ENCODE peak calls at places on chromosomes 16 and 17, in four cellular contexts. One of them, this sample, is unnamed.

GRCh38 chr17:69511244-69511643 is 96.7 kb downstream of the MAP2K6 start:
- DNase-seq in GM12878: no peak
- DNase-seq in SK-N-SH: no peak
- DNase-seq in H1: no peak
- DNase-seq in this sample: no peak

GRCh38 chr17:37661372-37662014 is 18.2 kb upstream of the DDX52 start:
- DNase-seq in GM12878: no peak
- DNase-seq in SK-N-SH: no peak
- DNase-seq in H1: no peak
- DNase-seq in this sample: no peak

GRCh38 chr16:55756963-55757362 is 75.9 kb downstream of the CES1 start:
- DNase-seq in GM12878: no peak
- DNase-seq in SK-N-SH: no peak
- DNase-seq in H1: no peak
- DNase-seq in this sample: no peak

GRCh38 chr16:71474864-71475263 is 12.8 kb upstream of the ZNF23 start:
- DNase-seq in GM12878: no peak
- DNase-seq in SK-N-SH: no peak
- DNase-seq in H1: no peak
- DNase-seq in this sample: no peak

GRCh38 chr17:56638536-56639177 is 45.2 kb downstream of the NOG start:
- DNase-seq in GM12878: no peak
- DNase-seq in SK-N-SH: no peak
- DNase-seq in H1: no peak
- DNase-seq in this sample: no peak

GRCh38 chr16:48501516-48502377 is 108.2 kb downstream of the N4BP1 start:
- DNase-seq in GM12878: no peak
- DNase-seq in SK-N-SH: no peak
- DNase-seq in H1: no peak
- DNase-seq in this sample: no peak

GRCh38 chr16:1287982-1288670 is 21.3 kb upstream of the UBE2I start:
- DNase-seq in GM12878: no peak
- DNase-seq in SK-N-SH: no peak
- DNase-seq in H1: no peak
- DNase-seq in this sample: no peak

GRCh38 chr16:67441907-67442306 is 11.0 kb downstream of the HSD11B2 start:
- DNase-seq in GM12878: no peak
- DNase-seq in SK-N-SH: no peak
- DNase-seq in H1: no peak
- DNase-seq in this sample: no peak

GRCh38 chr16:81366316-81366932 is 51.7 kb downstream of the GAN start:
- DNase-seq in GM12878: peak
- DNase-seq in SK-N-SH: peak
- DNase-seq in H1: no peak
- DNase-seq in this sample: peak

GRCh38 chr17:77002103-77003045 is 134.2 kb downstream of the MGAT5B start:
- DNase-seq in GM12878: no peak
- DNase-seq in SK-N-SH: peak
- DNase-seq in H1: peak
- DNase-seq in this sample: peak

GRCh38 chr17:72518810-72519597 is 398.2 kb downstream of the SOX9 start:
- DNase-seq in GM12878: no peak
- DNase-seq in SK-N-SH: no peak
- DNase-seq in H1: no peak
- DNase-seq in this sample: peak

GRCh38 chr16:75971334-75971733 is 245.0 kb upstream of the CPHXL start:
- DNase-seq in GM12878: no peak
- DNase-seq in SK-N-SH: no peak
- DNase-seq in H1: no peak
- DNase-seq in this sample: no peak

GRCh38 chr17:17739388-17740066 is 58.3 kb downstream of the RAI1 start:
- DNase-seq in GM12878: no peak
- DNase-seq in SK-N-SH: peak
- DNase-seq in H1: no peak
- DNase-seq in this sample: no peak

GRCh38 chr16:58109330-58109729 is 19.9 kb downstream of the CFAP20 start:
- DNase-seq in GM12878: no peak
- DNase-seq in SK-N-SH: no peak
- DNase-seq in H1: no peak
- DNase-seq in this sample: no peak
- TF ChIP-seq TCF12 in GM12878: no peak
- TF ChIP-seq TCF12 in SK-N-SH: no peak
- TF ChIP-seq TCF12 in H1: no peak
- TF ChIP-seq TCF12 in this sample: no peak

GRCh38 chr17:58335779-58336455 is 7.3 kb upstream of the TSPOAP1 start:
- DNase-seq in GM12878: peak
- DNase-seq in SK-N-SH: peak
- DNase-seq in H1: no peak
- DNase-seq in this sample: peak
- TF ChIP-seq TCF12 in GM12878: no peak
- TF ChIP-seq TCF12 in SK-N-SH: no peak
- TF ChIP-seq TCF12 in H1: no peak
- TF ChIP-seq TCF12 in this sample: no peak

GRCh38 chr17:6108987-6109386 is 38.8 kb downstream of the WSCD1 start:
- DNase-seq in GM12878: no peak
- DNase-seq in SK-N-SH: no peak
- DNase-seq in H1: no peak
- DNase-seq in this sample: no peak
- TF ChIP-seq TCF12 in GM12878: no peak
- TF ChIP-seq TCF12 in SK-N-SH: no peak
- TF ChIP-seq TCF12 in H1: no peak
- TF ChIP-seq TCF12 in this sample: no peak

GRCh38 chr16:3188925-3189825 is 1.2 kb downstream of the OR1F1 start:
- DNase-seq in GM12878: no peak
- DNase-seq in SK-N-SH: peak
- DNase-seq in H1: no peak
- DNase-seq in this sample: peak

GRCh38 chr16:3188675-3188924 is 596 bp downstream of the OR1F1 start:
- DNase-seq in GM12878: no peak
- DNase-seq in SK-N-SH: no peak
- DNase-seq in H1: no peak
- DNase-seq in this sample: no peak

GRCh38 chr16:3189869-3190268 is 1.9 kb downstream of the OR1F1 start:
- DNase-seq in GM12878: no peak
- DNase-seq in SK-N-SH: no peak
- DNase-seq in H1: no peak
- DNase-seq in this sample: no peak

GRCh38 chr16:3192476-3193019 is 4.5 kb downstream of the OR1F1 start:
- DNase-seq in GM12878: no peak
- DNase-seq in SK-N-SH: no peak
- DNase-seq in H1: no peak
- DNase-seq in this sample: no peak

DNA sequence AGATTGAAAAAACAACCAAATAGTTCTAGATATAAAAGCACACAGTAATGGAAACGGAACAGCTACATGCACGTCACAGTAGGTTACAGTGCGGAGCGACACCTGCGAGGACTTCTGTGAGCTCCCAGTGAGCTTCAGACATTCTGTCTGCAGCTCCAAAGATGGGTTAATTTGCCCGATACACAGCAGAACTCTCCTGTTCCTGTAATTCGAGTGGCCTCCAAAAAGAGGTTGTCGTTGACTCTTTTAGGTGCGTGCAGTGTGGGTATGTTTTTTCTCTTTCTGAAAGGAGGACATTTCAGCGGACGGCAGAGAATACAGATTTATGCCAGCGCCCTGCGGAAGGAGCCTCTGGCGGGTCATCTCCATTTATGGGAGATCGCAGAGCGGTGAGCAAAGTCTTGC is 2.9 kb downstream of the OR1F1 start:
- DNase-seq in GM12878: no peak
- DNase-seq in SK-N-SH: no peak
- DNase-seq in H1: no peak
- DNase-seq in this sample: peak
- TF ChIP-seq TCF12 in GM12878: no peak
- TF ChIP-seq TCF12 in SK-N-SH: no peak
- TF ChIP-seq TCF12 in H1: no peak
- TF ChIP-seq TCF12 in this sample: no peak

DNA sequence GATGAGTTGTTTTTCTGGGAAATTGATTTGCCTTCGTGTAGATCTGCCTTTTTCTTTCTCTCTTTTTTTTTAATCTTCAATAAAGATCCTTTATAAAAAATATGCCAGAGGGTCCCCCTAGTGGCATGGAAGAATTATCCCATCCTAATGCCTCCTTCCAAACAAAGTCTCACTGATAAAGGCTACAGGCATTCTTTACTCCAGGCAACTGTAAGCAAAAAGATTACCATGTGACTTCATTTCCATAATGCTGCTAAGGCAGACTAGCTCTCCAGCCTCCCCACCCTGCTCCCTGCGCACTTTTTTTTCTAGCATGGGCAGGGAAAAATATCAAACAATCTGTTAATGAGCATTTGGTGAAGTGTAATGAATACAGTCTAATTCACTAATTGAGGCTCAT is 220.2 kb upstream of the CDH8 start:
- DNase-seq in GM12878: no peak
- DNase-seq in SK-N-SH: peak
- DNase-seq in H1: no peak
- DNase-seq in this sample: no peak
- TF ChIP-seq TCF12 in GM12878: no peak
- TF ChIP-seq TCF12 in SK-N-SH: no peak
- TF ChIP-seq TCF12 in H1: no peak
- TF ChIP-seq TCF12 in this sample: no peak

DNA sequence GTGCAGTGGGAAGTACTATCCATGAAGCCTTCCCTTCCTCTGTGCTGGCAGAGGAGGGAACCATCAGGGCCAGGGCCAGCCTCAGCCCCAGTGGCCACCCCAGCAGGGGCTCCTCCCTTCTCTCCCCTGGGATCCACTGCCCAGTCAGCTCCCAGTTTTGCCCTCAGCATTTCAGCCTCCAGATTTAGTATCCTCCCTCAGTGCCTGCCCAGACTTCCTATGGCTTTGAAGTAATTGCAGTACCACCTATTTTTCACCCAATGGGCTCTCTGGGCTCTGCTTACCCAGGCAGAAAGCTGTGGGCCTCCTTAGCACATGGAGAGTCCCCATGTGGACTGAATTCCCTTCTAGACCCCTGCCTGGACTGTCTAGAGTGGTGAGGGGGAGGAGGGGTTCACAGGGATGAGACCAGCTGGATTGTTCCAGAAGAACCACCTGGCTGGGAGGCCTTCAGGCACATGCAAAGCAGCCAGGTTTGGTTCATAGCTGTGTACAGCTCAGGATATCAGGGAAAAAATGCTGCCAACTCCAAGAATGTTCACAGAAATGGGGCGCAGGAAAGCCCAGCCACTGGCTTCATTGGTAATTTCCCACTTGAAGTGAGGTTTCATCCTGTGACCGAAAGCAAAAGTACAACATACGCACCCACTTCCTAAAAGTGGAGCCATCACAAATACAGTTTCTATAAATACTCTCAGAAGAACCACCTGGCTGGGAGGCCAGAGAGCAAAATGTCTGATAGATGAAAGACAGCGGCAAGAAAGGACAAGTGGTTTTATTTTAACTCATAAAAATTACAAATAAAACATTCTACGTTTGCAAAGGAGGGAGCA is 15.2 kb upstream of the HERPUD1 start:
- DNase-seq in GM12878: peak
- DNase-seq in SK-N-SH: no peak
- DNase-seq in H1: no peak
- DNase-seq in this sample: no peak
- TF ChIP-seq TCF12 in GM12878: peak
- TF ChIP-seq TCF12 in SK-N-SH: no peak
- TF ChIP-seq TCF12 in H1: no peak
- TF ChIP-seq TCF12 in this sample: no peak

GRCh38 chr17:2594657-2595085 is 1.2 kb downstream of the PAFAH1B1 start:
- DNase-seq in GM12878: no peak
- DNase-seq in SK-N-SH: no peak
- DNase-seq in H1: no peak
- DNase-seq in this sample: no peak
- TF ChIP-seq TCF12 in GM12878: no peak
- TF ChIP-seq TCF12 in SK-N-SH: no peak
- TF ChIP-seq TCF12 in H1: no peak
- TF ChIP-seq TCF12 in this sample: no peak

DNA sequence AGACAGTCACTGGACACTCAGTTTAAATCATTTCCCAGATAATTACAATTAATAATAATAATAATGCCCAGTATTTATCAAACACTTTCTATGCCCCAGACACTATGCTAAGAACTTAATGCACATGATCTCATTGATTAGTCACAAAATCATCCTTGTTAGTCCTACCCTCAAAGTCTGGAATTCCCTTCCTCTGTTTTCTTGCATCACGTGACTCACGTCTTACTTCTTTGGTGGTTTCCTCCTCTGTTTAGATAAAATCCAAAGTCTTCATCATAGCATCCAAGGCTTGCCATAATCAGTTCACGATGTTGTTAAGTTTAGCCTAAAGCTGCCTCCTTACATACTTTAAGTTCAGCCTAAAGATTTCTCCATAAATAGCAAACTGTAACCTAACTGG is 471.9 kb downstream of the PMP22 start:
- DNase-seq in GM12878: no peak
- DNase-seq in SK-N-SH: no peak
- DNase-seq in H1: no peak
- DNase-seq in this sample: no peak
- TF ChIP-seq TCF12 in GM12878: no peak
- TF ChIP-seq TCF12 in SK-N-SH: no peak
- TF ChIP-seq TCF12 in H1: no peak
- TF ChIP-seq TCF12 in this sample: no peak

GRCh38 chr17:19242926-19243325 is 5.8 kb downstream of the EPN2 start:
- DNase-seq in GM12878: no peak
- DNase-seq in SK-N-SH: no peak
- DNase-seq in H1: no peak
- DNase-seq in this sample: no peak

GRCh38 chr17:19237389-19238166 is 412 bp downstream of the EPN2 start:
- DNase-seq in GM12878: no peak
- DNase-seq in SK-N-SH: peak
- DNase-seq in H1: no peak
- DNase-seq in this sample: no peak

GRCh38 chr17:19242323-19242722 is 5.2 kb downstream of the EPN2 start:
- DNase-seq in GM12878: no peak
- DNase-seq in SK-N-SH: no peak
- DNase-seq in H1: no peak
- DNase-seq in this sample: no peak

GRCh38 chr17:19239544-19239943 is 2.4 kb downstream of the EPN2 start:
- DNase-seq in GM12878: no peak
- DNase-seq in SK-N-SH: no peak
- DNase-seq in H1: no peak
- DNase-seq in this sample: no peak

GRCh38 chr17:19238167-19238505 is 970 bp downstream of the EPN2 start:
- DNase-seq in GM12878: no peak
- DNase-seq in SK-N-SH: peak
- DNase-seq in H1: no peak
- DNase-seq in this sample: no peak
- TF ChIP-seq TCF12 in GM12878: no peak
- TF ChIP-seq TCF12 in SK-N-SH: no peak
- TF ChIP-seq TCF12 in H1: no peak
- TF ChIP-seq TCF12 in this sample: no peak

DNA sequence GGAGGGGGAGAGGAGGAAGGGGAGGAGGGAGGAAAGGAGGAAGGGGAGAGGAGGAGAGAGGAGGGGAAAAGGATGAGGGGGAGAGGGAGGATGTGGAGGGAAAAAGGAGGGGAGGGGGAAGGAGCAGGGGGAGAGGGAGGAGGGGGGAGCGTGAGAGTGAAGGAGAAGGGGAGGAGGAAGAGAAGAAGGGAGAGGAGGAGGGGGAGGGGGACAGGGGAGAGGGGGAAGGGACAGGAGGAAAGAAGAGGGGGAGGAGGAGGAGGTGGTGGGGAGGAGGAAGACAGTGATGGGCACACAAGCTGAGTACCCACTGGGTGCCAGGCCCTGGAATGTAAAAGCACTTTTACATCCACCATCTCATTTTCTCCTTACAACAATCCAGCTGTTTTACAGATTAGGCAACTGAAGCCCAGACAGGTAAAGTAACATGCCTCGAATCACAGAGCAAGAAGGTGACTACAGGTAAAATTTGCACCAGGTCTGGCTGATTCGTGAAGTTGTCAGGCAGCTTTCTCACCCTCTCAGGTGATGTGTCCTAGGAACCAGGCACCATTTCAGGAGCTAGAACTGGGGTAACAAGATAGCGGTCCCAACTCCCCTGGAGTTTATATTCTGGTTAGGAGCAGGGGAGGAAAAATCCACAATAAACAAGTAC is 10.0 kb upstream of the LITAF start:
- DNase-seq in GM12878: no peak
- DNase-seq in SK-N-SH: no peak
- DNase-seq in H1: no peak
- DNase-seq in this sample: no peak
- TF ChIP-seq TCF12 in GM12878: no peak
- TF ChIP-seq TCF12 in SK-N-SH: no peak
- TF ChIP-seq TCF12 in H1: no peak
- TF ChIP-seq TCF12 in this sample: no peak

This sample was measured in HepG2.